ENCODE peak calls at places on chromosome 21, in five cellular contexts. V is brain microvascular endothelial cell, R is HL-60, T is astrocyte, U is adrenal gland. F is an unnamed sample.

GRCh38 chr21:31374430-31374829 is 30.4 kb upstream of the TIAM1 start:
- DNase-seq in V (no peak), R (no peak), T (no peak), U (no peak), F (no peak)

GRCh38 chr21:40466893-40467483 is 380.0 kb downstream of the DSCAM start:
- DNase-seq in V (no peak), R (no peak), T (peak; percentile 12), U (no peak), F (no peak)

GRCh38 chr21:32256226-32256625 is 22.6 kb downstream of the MIS18A start:
- DNase-seq in V (no peak), R (no peak), T (no peak), U (no peak), F (no peak)

GRCh38 chr21:27480841-27481261 is 514.0 kb upstream of the ADAMTS5 start:
- DNase-seq in V (peak; percentile 28), R (no peak), T (peak; percentile 49), U (no peak), F (no peak)

GRCh38 chr21:36534656-36535055 is 54.7 kb upstream of the CLDN14 start:
- DNase-seq in V (no peak), R (no peak), T (no peak), U (no peak), F (no peak)

GRCh38 chr21:43611598-43612369 is 47.5 kb downstream of the HSF2BP start:
- DNase-seq in V (peak; percentile 85), R (peak; percentile 47), T (peak; percentile 41), U (peak; percentile 59), F (peak; percentile 42)

GRCh38 chr21:31260790-31261189 is 83.3 kb downstream of the TIAM1 start:
- DNase-seq in V (no peak), R (no peak), T (no peak), U (no peak), F (no peak)

GRCh38 chr21:25660233-25660632 is 21.2 kb downstream of the JAM2 start:
- DNase-seq in V (no peak), R (no peak), T (no peak), U (no peak), F (no peak)

GRCh38 chr21:15031790-15032357 is 32.9 kb downstream of the NRIP1 start:
- DNase-seq in V (peak; percentile 63), R (no peak), T (peak; percentile 90), U (no peak), F (no peak)

GRCh38 chr21:33402011-33402979 is 918 bp upstream of the IFNGR2 start:
- DNase-seq in V (peak; percentile 43), R (peak; percentile 88), T (peak; percentile 35), U (peak; percentile 61), F (peak; percentile 45)

GRCh38 chr21:36183144-36183795 is 26.6 kb downstream of the DOP1B start:
- DNase-seq in V (no peak), R (peak; percentile 81), T (no peak), U (no peak), F (no peak)

GRCh38 chr21:44767834-44768831 is 33.5 kb downstream of the UBE2G2 start:
- DNase-seq in V (no peak), R (no peak), T (no peak), U (no peak), F (no peak)

GRCh38 chr21:17738171-17738953 is 80.8 kb downstream of the C21orf91 start:
- DNase-seq in V (no peak), R (no peak), T (no peak), U (no peak), F (no peak)

GRCh38 chr21:14877581-14878228 is 187.1 kb downstream of the NRIP1 start:
- DNase-seq in V (peak; percentile 53), R (no peak), T (peak; percentile 55), U (no peak), F (peak; percentile 27)

GRCh38 chr21:42089093-42089631 is 18.0 kb downstream of the UMODL1 start:
- DNase-seq in V (no peak), R (no peak), T (no peak), U (peak; percentile 68), F (no peak)

DNA sequence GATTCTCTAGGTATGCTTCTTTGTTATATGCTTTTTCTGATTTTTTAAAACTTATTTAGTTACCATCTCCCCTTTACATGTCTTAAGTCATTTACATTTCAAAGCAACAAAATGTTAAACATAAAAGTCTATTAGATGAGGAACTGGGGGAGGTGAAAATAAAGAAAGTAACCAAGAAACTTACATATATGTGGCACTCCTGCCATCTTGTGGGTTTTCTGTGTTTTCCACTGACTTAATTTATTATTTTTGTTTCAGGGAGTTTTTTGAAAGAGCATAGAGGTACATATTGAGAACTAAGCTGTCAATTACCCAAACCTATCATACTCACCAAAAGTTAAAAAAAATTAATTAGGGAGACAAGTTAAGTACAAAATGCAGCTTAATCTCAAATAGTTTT is 1531.1 kb downstream of the MRPL39 start:
- DNase-seq in V (no peak), R (no peak), T (peak; percentile 0), U (no peak), F (no peak)
- TF ChIP-seq CTCF in V (no peak), R (no peak), T (peak; percentile 12), U (no peak), F (no peak)

GRCh38 chr21:38455403-38455802 is 42.9 kb downstream of the ERG start:
- DNase-seq in V (peak; percentile 29), R (no peak), T (peak; percentile 64), U (no peak), F (no peak)

GRCh38 chr21:38459490-38459889 is 38.8 kb downstream of the ERG start:
- DNase-seq in V (no peak), R (no peak), T (no peak), U (no peak), F (peak; percentile 26)

GRCh38 chr21:38460171-38460742 is 38.0 kb downstream of the ERG start:
- DNase-seq in V (peak; percentile 84), R (no peak), T (peak; percentile 86), U (peak; percentile 20), F (peak; percentile 85)
- H3K27ac ChIP-seq in V (peak overlapping the region; percentile 96), R (no peak overlapping the region), T (peak overlapping the region; percentile 90), U (no peak overlapping the region), F (peak overlapping the region; percentile 88)

GRCh38 chr21:21373969-21374368 is 375.8 kb downstream of the NCAM2 start:
- DNase-seq in V (no peak), R (no peak), T (no peak), U (no peak), F (no peak)
- TF ChIP-seq CTCF in V (peak; percentile 4), R (no peak), T (peak; percentile 5), U (no peak), F (peak; percentile 27)

GRCh38 chr21:46413365-46413696 is 45.4 kb upstream of the DIP2A start:
- DNase-seq in V (no peak), R (no peak), T (no peak), U (no peak), F (peak; percentile 38)
- H3K27ac ChIP-seq in V (no peak overlapping the region), R (no peak overlapping the region), T (no peak overlapping the region), U (no peak overlapping the region), F (peak overlapping the region; percentile 88)

GRCh38 chr21:35052786-35053185 is 3.7 kb upstream of the RUNX1 start:
- DNase-seq in V (no peak), R (no peak), T (no peak), U (no peak), F (no peak)

GRCh38 chr21:35057428-35057827 is 8.3 kb upstream of the RUNX1 start:
- DNase-seq in V (no peak), R (no peak), T (no peak), U (no peak), F (no peak)

GRCh38 chr21:35050348-35051286 is 1.5 kb upstream of the RUNX1 start:
- DNase-seq in V (no peak), R (no peak), T (peak; percentile 68), U (no peak), F (no peak)

GRCh38 chr21:35051287-35051818 is 2.3 kb upstream of the RUNX1 start:
- DNase-seq in V (peak; percentile 71), R (peak; percentile 98), T (peak; percentile 84), U (peak; percentile 83), F (peak; percentile 22)

GRCh38 chr21:35053356-35054096 is 4.4 kb upstream of the RUNX1 start:
- DNase-seq in V (no peak), R (no peak), T (peak; percentile 20), U (no peak), F (no peak)
- TF ChIP-seq CTCF in V (peak; percentile 37), R (no peak), T (no peak), U (no peak), F (no peak)

F was measured in RWPE1.